ENCODE peak calls at places on chromosomes 3 and 15, in six cellular contexts. H, X, S, R, N and E are unnamed samples. For H3K9me3, the result is how much of the 10 kb centered on the place peaks cover.

GRCh38 chr3:5009506-5010100 is 30.4 kb downstream of the BHLHE40 start:
- DNase-seq in R (no peak), H (no peak), N (no peak), S (no peak), X (no peak), E (no peak)

GRCh38 chr3:69660631-69661030 is 78.6 kb upstream of the MITF start:
- DNase-seq in H (no peak), R (no peak), S (no peak), N (no peak), X (no peak), E (no peak)

GRCh38 chr3:148235566-148235965 is 462.1 kb upstream of the AGTR1 start:
- DNase-seq in R (no peak), N (no peak), X (no peak), H (no peak), S (no peak), E (no peak)

GRCh38 chr3:132293231-132293630 is 24.0 kb upstream of the ACP3 start:
- DNase-seq in R (no peak), H (no peak), S (no peak), N (no peak), X (no peak), E (no peak)

GRCh38 chr3:48598323-48599076 is 3.4 kb upstream of the COL7A1 start:
- DNase-seq in R (peak), N (peak), H (peak), X (peak), S (no peak), E (peak)

GRCh38 chr3:57803647-57804081 is 47.6 kb downstream of the SLMAP start:
- DNase-seq in S (peak), H (peak), R (peak), X (peak), N (peak), E (no peak)

GRCh38 chr3:15305366-15305844 is 27.0 kb downstream of the SH3BP5 start:
- DNase-seq in S (no peak), R (peak), H (no peak), X (no peak), N (peak), E (no peak)

GRCh38 chr3:140753865-140754754 is 76.2 kb downstream of the TRIM42 start:
- DNase-seq in X (no peak), H (no peak), N (peak), S (no peak), R (no peak), E (no peak)

GRCh38 chr3:158097571-158098553 is 8.4 kb downstream of the SHOX2 start:
- DNase-seq in H (peak), N (peak), R (peak), S (peak), X (peak), E (peak)

GRCh38 chr15:29115093-29115991 is 154.3 kb downstream of the NSMCE3 start:
- DNase-seq in N (no peak), H (no peak), R (no peak), X (no peak), S (peak), E (no peak)

GRCh38 chr3:156816794-156817741 is 9.1 kb upstream of the LEKR1 start:
- DNase-seq in R (peak), X (peak), S (peak), H (peak), N (peak), E (peak)

GRCh38 chr3:5231067-5231466 is 43.6 kb downstream of the EDEM1 start:
- DNase-seq in R (no peak), X (no peak), N (no peak), S (no peak), H (no peak), E (no peak)

GRCh38 chr3:11554236-11554610 is 89.5 kb downstream of the VGLL4 start:
- DNase-seq in H (no peak), X (no peak), S (no peak), R (no peak), N (no peak), E (no peak)

GRCh38 chr3:143001034-143001368 is 369 bp upstream of the U2SURP start:
- DNase-seq in R (no peak), H (no peak), S (no peak), N (no peak), X (no peak), E (no peak)

GRCh38 chr15:67033012-67033411 is 32.4 kb upstream of the SMAD3 start:
- DNase-seq in R (no peak), N (no peak), H (no peak), X (no peak), S (no peak), E (no peak)

GRCh38 chr3:158520433-158520832 is 50.6 kb upstream of the MLF1 start:
- DNase-seq in S (no peak), X (no peak), H (no peak), R (no peak), N (no peak), E (no peak)

GRCh38 chr15:58649175-58649574 is 100.3 kb downstream of the ADAM10 start:
- DNase-seq in R (no peak), S (no peak), H (no peak), N (no peak), X (no peak), E (no peak)

GRCh38 chr3:50714953-50715352 is 40.2 kb downstream of the DOCK3 start:
- DNase-seq in X (no peak), N (no peak), R (no peak), H (no peak), S (no peak), E (no peak)

DNA sequence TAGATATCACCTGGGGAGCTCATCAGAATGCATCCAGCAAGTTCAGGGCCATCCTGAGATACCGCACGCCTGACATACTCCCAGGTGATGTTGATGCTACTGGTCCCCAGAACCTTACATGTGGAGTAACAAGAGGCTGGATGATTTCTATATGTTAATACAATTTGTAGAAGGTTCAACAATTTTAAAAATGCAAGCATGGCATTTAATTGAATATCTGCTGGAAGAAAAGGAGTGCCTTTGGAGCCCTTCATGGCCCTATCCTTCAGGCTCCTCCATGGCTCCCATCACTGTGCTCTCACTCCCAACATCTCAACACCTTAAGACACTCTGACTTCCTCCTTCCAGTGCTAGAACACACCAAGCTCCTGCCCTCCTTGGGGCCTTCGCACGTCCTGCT is 36.6 kb downstream of the LMCD1 start:
- DNase-seq in H (no peak), N (no peak), S (no peak), R (no peak), X (no peak), E (no peak)
- H3K9me3 ChIP-seq in H (under half), N (under half), S (under half), R (under half), X (under half), E (under half)

GRCh38 chr15:26624128-26624527 is 148.7 kb downstream of the GABRB3 start:
- DNase-seq in X (no peak), R (no peak), N (no peak), H (no peak), S (no peak), E (no peak)
- H3K9me3 ChIP-seq in X (under half), R (under half), N (under half), H (under half), S (under half), E (under half)

GRCh38 chr15:56124391-56124790 is 119.3 kb downstream of the RFX7 start:
- DNase-seq in N (peak), R (peak), H (no peak), S (no peak), X (no peak), E (no peak)
- H3K9me3 ChIP-seq in N (under half), R (under half), H (under half), S (under half), X (under half), E (under half)

GRCh38 chr3:118949113-118949760 is 85.4 kb downstream of the IGSF11 start:
- DNase-seq in H (no peak), X (no peak), S (no peak), R (no peak), N (no peak), E (no peak)
- H3K9me3 ChIP-seq in H (under half), X (under half), S (under half), R (under half), N (under half), E (under half)

DNA sequence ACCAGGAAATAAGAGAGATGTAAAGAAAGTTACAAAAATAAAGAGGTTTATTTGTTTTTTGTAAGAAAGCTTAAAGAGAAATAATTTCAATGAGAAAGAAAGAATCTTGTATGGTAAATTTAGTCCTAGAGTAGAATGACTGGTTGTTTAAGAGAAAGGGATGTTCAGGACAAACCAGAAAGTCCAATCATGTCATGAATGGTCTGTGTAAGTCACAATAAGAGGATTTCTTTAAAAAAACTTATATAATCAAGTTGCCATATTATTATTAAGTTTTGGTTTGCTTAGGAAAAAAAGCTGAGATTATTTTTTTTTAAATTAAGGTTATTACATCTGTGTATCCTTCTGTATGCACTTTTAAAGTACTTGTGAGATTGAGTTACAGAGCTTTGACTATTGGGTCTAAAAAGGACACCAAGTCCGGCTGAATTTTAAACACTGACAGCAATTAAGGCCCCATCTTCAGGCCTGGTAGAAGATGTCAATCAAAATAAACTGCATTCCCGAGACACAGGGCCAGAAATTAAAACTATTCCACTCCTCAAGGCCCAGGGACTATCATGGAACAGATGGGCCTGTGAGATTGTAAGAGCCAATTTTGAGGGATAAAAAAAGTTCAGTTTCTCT is 12.2 kb downstream of the ERICH6 start:
- DNase-seq in X (no peak), N (no peak), R (no peak), S (no peak), H (no peak), E (no peak)
- H3K9me3 ChIP-seq in X (under half), N (under half), R (under half), S (under half), H (under half), E (under half)